ENCODE peak calls at places on chromosome 10, in ten cellular contexts. X is HFF-Myc; C is neural progenitor cell; Q is aorta; G is ACHN; L is epithelial cell of proximal tubule; E is GM12865; T is AG08395; S is activated naive CD8-positive, alpha-beta T cell treated with anti-CD3 and anti-CD28 coated beads, Interleukin-2, amount 50 U/mL, for 24 hours; B is COR-L47. D is an unnamed sample.

GRCh38 chr10:61024801-61025201 is 80.8 kb upstream of the RHOBTB1 start:
- DNase-seq in G (peak), X (no peak), C (peak), S (no peak), L (no peak), T (peak), B (peak), E (no peak), Q (no peak), D (no peak)

GRCh38 chr10:12022580-12023257 is 19.9 kb downstream of the UPF2 start:
- DNase-seq in X (no peak), L (no peak), B (no peak), E (no peak), Q (no peak), T (no peak), S (no peak), G (no peak), C (no peak), D (no peak)

GRCh38 chr10:76231258-76231934 is 800.0 kb downstream of the LRMDA start:
- DNase-seq in C (peak), Q (no peak), E (no peak), X (no peak), T (no peak), S (no peak), B (no peak), L (no peak), G (no peak), D (no peak)

GRCh38 chr10:111972109-111972508 is 211.5 kb downstream of the GPAM start:
- DNase-seq in G (no peak), X (no peak), T (no peak), C (no peak), Q (no peak), E (no peak), S (no peak), B (no peak), L (no peak), D (no peak)

GRCh38 chr10:131888186-131888604 is 12.6 kb upstream of the PPP2R2D start:
- DNase-seq in C (no peak), E (no peak), S (no peak), B (no peak), T (no peak), G (no peak), L (no peak), X (no peak), Q (no peak), D (no peak)

GRCh38 chr10:129643266-129643665 is 176.2 kb downstream of the MGMT start:
- DNase-seq in L (no peak), G (no peak), T (no peak), Q (no peak), X (no peak), C (no peak), S (no peak), B (no peak), E (no peak), D (no peak)

GRCh38 chr10:24446739-24447138 is 237.8 kb downstream of the KIAA1217 start:
- DNase-seq in X (peak), E (no peak), S (no peak), T (peak), G (peak), B (no peak), C (no peak), L (no peak), Q (no peak), D (no peak)

GRCh38 chr10:102287538-102287937 is 42.2 kb downstream of the GBF1 start:
- DNase-seq in C (no peak), E (peak), Q (no peak), T (no peak), G (no peak), L (no peak), B (no peak), S (no peak), X (no peak), D (no peak)

GRCh38 chr10:99346247-99346646 is 17.1 kb downstream of the CNNM1 start:
- DNase-seq in Q (no peak), G (peak), L (no peak), C (no peak), B (no peak), E (no peak), T (peak), S (no peak), X (peak), D (no peak)